ENCODE peak calls at places on chromosomes 4 and X, in eight cellular contexts. R is activated naive CD8-positive, alpha-beta T cell treated with anti-CD3 and anti-CD28 coated beads, Interleukin-2, amount 50 U/mL, for 24 hours; O is heart left ventricle; F is activated CD4-positive, alpha-beta memory T cell treated with anti-CD3 and anti-CD28 coated beads for 36 hours; G is RWPE1; H is left lung; P is CD8-positive, alpha-beta T cell; S is HFF-Myc. V is an unnamed sample.

GRCh38 chr4:154332681-154333421 is 158.7 kb downstream of the DCHS2 start:
- DNase-seq in S (no peak), P (peak), R (peak), H (peak), F (peak), G (no peak), O (peak), V (peak)

GRCh38 chr4:77852892-77853495 is 9.6 kb upstream of the MRPL1 start:
- DNase-seq in H (no peak), O (no peak), S (no peak), R (peak), P (peak), G (no peak), F (peak), V (no peak)

GRCh38 chr4:108118505-108118904 is 50.2 kb downstream of the LEF1 start:
- DNase-seq in P (no peak), R (no peak), S (no peak), H (no peak), F (peak), O (no peak), G (peak), V (no peak)

GRCh38 chr4:23911675-23912455 is 22.0 kb upstream of the PPARGC1A start:
- DNase-seq in H (no peak), S (no peak), O (no peak), G (no peak), F (no peak), P (no peak), R (no peak), V (no peak)

GRCh38 chr4:109631709-109632108 is 71.5 kb downstream of the CASP6 start:
- DNase-seq in S (no peak), O (no peak), P (no peak), F (no peak), R (no peak), H (peak), G (no peak), V (no peak)

GRCh38 chr4:159146454-159146853 is 43.6 kb downstream of the RAPGEF2 start:
- DNase-seq in R (no peak), H (no peak), P (no peak), G (peak), O (no peak), S (no peak), F (no peak), V (no peak)

GRCh38 chrX:71953946-71954345 is 43.3 kb downstream of the NHSL2 start:
- DNase-seq in R (no peak), S (no peak), P (no peak), H (no peak), O (no peak), G (no peak), F (no peak), V (no peak)

GRCh38 chr4:151321586-151321985 is 3.8 kb downstream of the SH3D19 start:
- DNase-seq in G (no peak), O (no peak), F (no peak), H (no peak), P (no peak), S (no peak), R (no peak), V (no peak)

GRCh38 chr4:67885727-67886126 is 1.9 kb upstream of the TMPRSS11D start:
- DNase-seq in H (no peak), O (no peak), S (peak), G (peak), R (no peak), F (no peak), P (no peak), V (no peak)

GRCh38 chr4:182885738-182886077 is 31.5 kb downstream of the DCTD start:
- DNase-seq in H (no peak), G (no peak), O (no peak), R (no peak), S (no peak), F (no peak), P (no peak), V (no peak)

GRCh38 chrX:136344321-136344720 is 43.6 kb downstream of the ADGRG4 start:
- DNase-seq in S (no peak), R (no peak), F (no peak), H (no peak), O (no peak), P (no peak), G (peak), V (no peak)

GRCh38 chr4:140092094-140092820 is 61.7 kb downstream of the MAML3 start:
- DNase-seq in H (no peak), R (no peak), S (no peak), O (peak), P (no peak), G (no peak), F (no peak), V (peak)

GRCh38 chrX:9379697-9380551 is 84.9 kb upstream of the TBL1X start:
- DNase-seq in O (no peak), P (no peak), G (peak), S (peak), H (no peak), R (no peak), F (no peak), V (no peak)

GRCh38 chr4:1290165-1290977 is 680 bp downstream of the MAEA start:
- DNase-seq in F (peak), O (no peak), H (no peak), S (no peak), G (peak), R (peak), P (no peak), V (no peak)

GRCh38 chrX:106752101-106752678 is 25.7 kb downstream of the RNF128 start:
- DNase-seq in O (no peak), F (no peak), R (no peak), H (no peak), S (no peak), P (no peak), G (no peak), V (no peak)

V was measured in hypothalamus.